ENCODE peak calls at places on chromosomes 5 and 9, in four cellular contexts. F, N, T and X are unnamed samples.
A peak's percentile ranks its signal among the peaks of the same experiment; 100 is the strongest.

GRCh38 chr5:133489632-133490031 is 122.7 kb downstream of the FSTL4 start:
- DNase-seq in F (no peak), N (no peak), T (no peak), X (no peak)

GRCh38 chr9:82466616-82467251 is 478.2 kb downstream of the SPATA31D1 start:
- DNase-seq in F (peak; percentile 11), N (no peak), T (peak; percentile 81), X (peak; percentile 64)

GRCh38 chr9:136765041-136765440 is 723 bp upstream of the LCN15 start:
- DNase-seq in F (peak; percentile 48), N (no peak), T (peak; percentile 27), X (no peak)

GRCh38 chr9:35267716-35268115 is 105.9 kb downstream of the UNC13B start:
- DNase-seq in F (no peak), N (peak; percentile 29), T (no peak), X (no peak)

GRCh38 chr9:95107001-95107749 is 210.3 kb downstream of the FANCC start:
- DNase-seq in F (no peak), N (peak; percentile 94), T (no peak), X (peak; percentile 91)

GRCh38 chr5:67178085-67178484 is 18.5 kb downstream of the CD180 start:
- DNase-seq in F (no peak), N (no peak), T (no peak), X (no peak)

GRCh38 chr5:50968296-50969206 is 302.1 kb downstream of the PARP8 start:
- DNase-seq in F (no peak), N (no peak), T (peak; percentile 32), X (no peak)

GRCh38 chr9:137631608-137632431 is 13.0 kb downstream of the EHMT1 start:
- DNase-seq in F (no peak), N (no peak), T (no peak), X (no peak)